ENCODE peak calls at places on chromosomes 7 and 10, in seven cellular contexts. O, X, E, A, G, Z and N are unnamed samples.

GRCh38 chr7:135653285-135654080 is 8.8 kb upstream of the STMP1 start:
- DNase-seq in O (no peak), X (no peak), E (no peak), A (no peak), G (no peak), Z (no peak), N (no peak)

GRCh38 chr7:158422551-158423189 is 165.0 kb downstream of the PTPRN2 start:
- DNase-seq in O (no peak), X (no peak), E (no peak), A (no peak), G (no peak), Z (no peak), N (no peak)

GRCh38 chr10:105140600-105140999 is 499.5 kb downstream of the SORCS3 start:
- DNase-seq in O (no peak), X (no peak), E (no peak), A (no peak), G (no peak), Z (no peak), N (no peak)

GRCh38 chr7:132789281-132789680 is 213.0 kb upstream of the PLXNA4 start:
- DNase-seq in O (no peak), X (no peak), E (no peak), A (no peak), G (no peak), Z (no peak), N (no peak)

GRCh38 chr10:18312385-18313145 is 172.3 kb downstream of the CACNB2 start:
- DNase-seq in O (peak), X (no peak), E (no peak), A (no peak), G (no peak), Z (no peak), N (no peak)

GRCh38 chr10:13462551-13462950 is 66.3 kb downstream of the BEND7 start:
- DNase-seq in O (no peak), X (no peak), E (no peak), A (no peak), G (no peak), Z (no peak), N (no peak)

GRCh38 chr7:131455546-131455945 is 100.9 kb downstream of the PODXL start:
- DNase-seq in O (no peak), X (no peak), E (no peak), A (no peak), G (no peak), Z (no peak), N (no peak)

GRCh38 chr10:132113206-132113605 is 47.5 kb downstream of the JAKMIP3 start:
- DNase-seq in O (no peak), X (no peak), E (peak), A (no peak), G (no peak), Z (no peak), N (peak)

GRCh38 chr10:126393076-126393475 is 4.8 kb upstream of the ADAM12 start:
- DNase-seq in O (no peak), X (no peak), E (no peak), A (no peak), G (peak), Z (no peak), N (no peak)

GRCh38 chr10:91424016-91424415 is 13.9 kb downstream of the HECTD2 start:
- DNase-seq in O (no peak), X (no peak), E (no peak), A (no peak), G (no peak), Z (no peak), N (no peak)

GRCh38 chr10:62451606-62451965 is 77.4 kb downstream of the ZNF365 start:
- DNase-seq in O (no peak), X (no peak), E (no peak), A (no peak), G (no peak), Z (no peak), N (no peak)

GRCh38 chr10:14259696-14260595 is 70.8 kb downstream of the FRMD4A start:
- DNase-seq in O (no peak), X (no peak), E (no peak), A (no peak), G (peak), Z (peak), N (no peak)

GRCh38 chr7:106059556-106059955 is 52.6 kb downstream of the SYPL1 start:
- DNase-seq in O (no peak), X (no peak), E (peak), A (no peak), G (no peak), Z (no peak), N (no peak)

GRCh38 chr7:106056513-106057203 is 55.5 kb downstream of the SYPL1 start:
- DNase-seq in O (peak), X (peak), E (peak), A (no peak), G (no peak), Z (peak), N (peak)

GRCh38 chr7:106057204-106057961 is 54.7 kb downstream of the SYPL1 start:
- DNase-seq in O (no peak), X (no peak), E (no peak), A (no peak), G (no peak), Z (no peak), N (peak)

GRCh38 chr7:106058925-106059324 is 53.2 kb downstream of the SYPL1 start:
- DNase-seq in O (no peak), X (no peak), E (no peak), A (no peak), G (no peak), Z (no peak), N (no peak)

GRCh38 chr7:106057962-106058901 is 53.9 kb downstream of the SYPL1 start:
- DNase-seq in O (no peak), X (peak), E (peak), A (peak), G (no peak), Z (peak), N (peak)
- TF ChIP-seq POLR2AphosphoS5 in O (no peak), X (peak), E (peak), A (peak), G (no peak), Z (peak), N (peak)

GRCh38 chr7:137981668-137982067 is 20.2 kb downstream of the CREB3L2 start:
- DNase-seq in O (no peak), X (peak), E (no peak), A (no peak), G (no peak), Z (no peak), N (no peak)
- TF ChIP-seq POLR2AphosphoS5 in O (no peak), X (peak), E (no peak), A (no peak), G (no peak), Z (no peak), N (no peak)

GRCh38 chr10:124713679-124714298 is 30.4 kb downstream of the FAM53B start:
- DNase-seq in O (no peak), X (no peak), E (no peak), A (no peak), G (no peak), Z (no peak), N (no peak)
- TF ChIP-seq POLR2AphosphoS5 in O (no peak), X (no peak), E (no peak), A (no peak), G (no peak), Z (no peak), N (no peak)

GRCh38 chr10:11264481-11265044 is 246.9 kb downstream of the CELF2 start:
- DNase-seq in O (no peak), X (no peak), E (no peak), A (no peak), G (no peak), Z (no peak), N (no peak)
- TF ChIP-seq POLR2AphosphoS5 in O (no peak), X (no peak), E (no peak), A (no peak), G (no peak), Z (no peak), N (no peak)

DNA sequence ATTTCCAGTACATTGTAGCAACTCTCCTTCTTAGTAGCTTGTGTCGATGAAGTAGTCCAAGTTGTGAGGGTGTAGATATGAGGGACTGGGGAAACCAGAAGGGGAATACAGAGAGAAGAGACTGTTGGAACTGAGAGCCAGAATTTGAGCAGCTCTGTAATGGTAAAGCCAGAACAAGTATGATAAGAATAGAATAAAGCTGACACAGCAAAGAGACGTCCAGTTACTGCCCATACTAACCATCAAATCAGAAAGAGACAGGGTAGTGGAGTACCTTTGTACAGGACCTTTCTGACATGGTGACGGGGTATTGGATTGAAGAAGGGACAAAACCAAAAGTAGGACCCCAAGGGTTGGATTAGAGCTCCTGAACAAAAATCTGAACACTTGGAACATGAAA is 206.0 kb downstream of the SEMA3E start:
- DNase-seq in O (no peak), X (no peak), E (no peak), A (no peak), G (no peak), Z (no peak), N (no peak)
- TF ChIP-seq POLR2AphosphoS5 in O (no peak), X (no peak), E (no peak), A (no peak), G (no peak), Z (no peak), N (no peak)

GRCh38 chr7:44063894-44064651 is 1.3 kb downstream of the PGAM2 start:
- DNase-seq in O (no peak), X (peak), E (no peak), A (no peak), G (no peak), Z (no peak), N (peak)
- TF ChIP-seq POLR2AphosphoS5 in O (peak), X (no peak), E (no peak), A (no peak), G (no peak), Z (no peak), N (no peak)

DNA sequence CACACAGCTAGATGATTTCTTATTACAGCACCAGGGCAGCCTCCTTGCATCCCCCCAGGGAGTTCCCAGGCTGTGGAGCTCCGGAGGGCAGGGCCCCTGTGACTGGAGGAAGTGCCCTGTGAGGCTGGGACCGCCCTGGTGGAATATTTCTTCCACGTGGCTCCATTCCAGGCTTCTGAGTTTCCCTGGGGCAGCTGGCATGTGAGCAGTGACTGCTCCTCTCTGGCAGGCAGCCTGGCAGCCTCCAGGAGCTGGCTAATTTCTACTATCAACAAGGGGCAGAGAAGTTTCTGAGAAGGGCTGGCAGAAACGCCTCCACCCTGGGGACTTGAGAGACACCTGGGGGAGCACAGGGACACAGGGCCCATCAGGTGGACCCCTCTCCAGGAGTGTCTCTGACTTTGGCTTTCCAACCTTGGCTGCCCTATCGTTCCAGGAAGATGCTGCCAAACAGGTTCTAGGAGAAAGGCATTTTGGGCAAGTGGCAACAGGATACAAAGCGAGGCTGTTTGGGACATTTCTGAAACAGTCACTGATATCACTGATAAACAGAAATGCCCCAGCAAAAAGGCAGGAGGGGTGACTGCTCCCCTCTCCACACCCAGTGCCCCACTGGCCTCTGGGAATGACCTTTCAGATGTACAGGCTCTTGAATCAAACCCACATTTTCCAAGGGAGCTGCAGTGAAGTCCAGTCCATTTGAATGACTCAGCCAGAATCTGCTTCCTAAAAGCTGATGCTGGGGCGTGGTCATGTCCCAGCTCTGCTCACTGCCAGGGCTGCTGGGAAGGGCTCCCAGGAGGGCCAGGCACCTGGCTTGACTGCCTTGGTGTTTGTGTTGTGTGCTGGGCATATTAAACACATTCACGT is 16.1 kb downstream of the MYOF start:
- DNase-seq in O (peak), X (peak), E (peak), A (peak), G (peak), Z (peak), N (peak)
- TF ChIP-seq POLR2AphosphoS5 in O (peak), X (peak), E (peak), A (peak), G (peak), Z (peak), N (peak)